ENCODE peak calls at places on chromosomes 6 and 20, in nine cellular contexts. D is stomach, F is suprapubic skin, X is IMR-90, H is HepG2, Y is adrenal gland, N is heart left ventricle, E is tibial nerve, W is spleen. U is an unnamed sample.
A peak's percentile ranks its signal among the peaks of the same experiment; 100 is the strongest.

GRCh38 chr20:5095931-5096330 is 23.8 kb downstream of the PCNA start:
- DNase-seq in D (no peak), F (no peak), X (no peak), H (no peak), Y (no peak), N (no peak), E (no peak), W (peak; percentile 76), U (no peak)

GRCh38 chr20:43404880-43405279 is 52.8 kb upstream of the SRSF6 start:
- DNase-seq in D (no peak), F (no peak), X (no peak), H (peak; percentile 34), Y (no peak), N (no peak), E (no peak), W (no peak), U (no peak)

GRCh38 chr6:53031281-53031680 is 33.9 kb upstream of the FBXO9 start:
- DNase-seq in D (no peak), F (no peak), X (no peak), H (no peak), Y (no peak), N (no peak), E (no peak), W (no peak), U (no peak)

GRCh38 chr6:14799928-14800327 is 445.9 kb upstream of the JARID2 start:
- DNase-seq in D (peak; percentile 59), F (no peak), X (peak; percentile 81), H (peak; percentile 50), Y (peak; percentile 59), N (peak; percentile 75), E (no peak), W (no peak), U (no peak)

GRCh38 chr20:53847118-53847842 is 223.1 kb downstream of the BCAS1 start:
- DNase-seq in D (no peak), F (no peak), X (no peak), H (no peak), Y (no peak), N (no peak), E (no peak), W (no peak), U (no peak)

GRCh38 chr20:39885975-39886649 is 802.9 kb downstream of the MAFB start:
- DNase-seq in D (peak; percentile 38), F (peak; percentile 82), X (peak; percentile 88), H (peak; percentile 21), Y (peak; percentile 87), N (peak; percentile 54), E (peak; percentile 78), W (no peak), U (peak; percentile 72)

GRCh38 chr6:107817784-107818183 is 6.3 kb downstream of the SCML4 start:
- DNase-seq in D (no peak), F (no peak), X (no peak), H (no peak), Y (no peak), N (no peak), E (no peak), W (no peak), U (no peak)

GRCh38 chr6:108275971-108276370 is 15.1 kb upstream of the SNX3 start:
- DNase-seq in D (no peak), F (no peak), X (no peak), H (no peak), Y (no peak), N (no peak), E (no peak), W (no peak), U (no peak)

GRCh38 chr6:62652692-62653328 is 366.8 kb upstream of the KHDRBS2 start:
- DNase-seq in D (no peak), F (no peak), X (peak; percentile 12), H (no peak), Y (no peak), N (no peak), E (no peak), W (no peak), U (no peak)

GRCh38 chr6:1604991-1605821 is 4.5 kb upstream of the FOXC1 start:
- DNase-seq in D (no peak), F (no peak), X (no peak), H (no peak), Y (no peak), N (no peak), E (no peak), W (peak; percentile 61), U (no peak)

GRCh38 chr6:166258854-166259276 is 49.3 kb downstream of the PRR18 start:
- DNase-seq in D (no peak), F (no peak), X (no peak), H (no peak), Y (no peak), N (no peak), E (peak; percentile 20), W (peak; percentile 89), U (peak; percentile 76)

GRCh38 chr6:33981421-33981820 is 164.5 kb downstream of the GRM4 start:
- DNase-seq in D (peak; percentile 11), F (peak; percentile 53), X (no peak), H (no peak), Y (no peak), N (no peak), E (no peak), W (peak; percentile 54), U (no peak)

GRCh38 chr6:79463721-79464120 is 73.5 kb downstream of the LCA5 start:
- DNase-seq in D (no peak), F (no peak), X (no peak), H (peak; percentile 86), Y (no peak), N (no peak), E (no peak), W (no peak), U (no peak)

GRCh38 chr6:37847704-37848103 is 28.2 kb downstream of the ZFAND3 start:
- DNase-seq in D (no peak), F (no peak), X (no peak), H (no peak), Y (no peak), N (no peak), E (no peak), W (no peak), U (no peak)

GRCh38 chr6:157273756-157274088 is 49.6 kb downstream of the TMEM242 start:
- DNase-seq in D (peak; percentile 35), F (no peak), X (peak; percentile 9), H (peak; percentile 41), Y (peak; percentile 47), N (peak; percentile 53), E (no peak), W (peak; percentile 91), U (peak; percentile 84)

GRCh38 chr20:62539646-62540045 is 63.9 kb upstream of the GATA5 start:
- DNase-seq in D (no peak), F (no peak), X (no peak), H (no peak), Y (no peak), N (no peak), E (no peak), W (no peak), U (no peak)

GRCh38 chr20:55649254-55649653 is 356.1 kb downstream of the CBLN4 start:
- DNase-seq in D (no peak), F (no peak), X (no peak), H (no peak), Y (no peak), N (no peak), E (no peak), W (no peak), U (no peak)

GRCh38 chr6:169967687-169968086 is 216.3 kb downstream of the ERMARD start:
- DNase-seq in D (no peak), F (peak; percentile 59), X (no peak), H (no peak), Y (peak; percentile 5), N (no peak), E (no peak), W (no peak), U (no peak)

GRCh38 chr20:19765266-19765665 is 7.2 kb downstream of the RIN2 start:
- DNase-seq in D (no peak), F (no peak), X (no peak), H (no peak), Y (no peak), N (no peak), E (no peak), W (no peak), U (no peak)
- TF ChIP-seq POLR2A in D (no peak), F (no peak), X (no peak), H (no peak), Y (no peak), N (no peak), E (no peak), W (no peak), U (no peak)

DNA sequence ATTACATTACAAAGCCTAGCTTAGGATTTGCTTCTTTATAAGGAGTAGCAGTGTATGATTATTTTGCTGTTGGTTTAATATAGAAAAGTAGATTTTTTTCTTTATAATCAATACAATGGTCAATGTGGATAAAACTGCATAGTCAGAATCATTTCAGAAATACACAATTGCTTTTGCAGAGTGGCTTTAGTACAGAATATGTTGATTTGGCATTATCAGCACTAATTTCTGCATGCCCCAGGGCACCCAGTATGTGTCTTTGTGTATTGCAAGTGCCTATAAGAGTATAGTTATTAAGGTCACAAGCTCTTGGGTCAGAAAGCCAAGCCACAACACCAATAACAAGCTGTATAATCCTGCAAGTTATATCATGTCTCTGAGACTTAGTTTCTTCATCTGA is 258.4 kb downstream of the PLCB1 start:
- DNase-seq in D (no peak), F (no peak), X (no peak), H (no peak), Y (no peak), N (no peak), E (no peak), W (no peak), U (no peak)
- TF ChIP-seq POLR2A in D (no peak), F (no peak), X (no peak), H (no peak), Y (no peak), N (no peak), E (no peak), W (no peak), U (no peak)

GRCh38 chr20:60482201-60482600 is 524.0 kb downstream of the CDH26 start:
- DNase-seq in D (no peak), F (no peak), X (no peak), H (no peak), Y (peak; percentile 39), N (no peak), E (no peak), W (no peak), U (no peak)
- TF ChIP-seq POLR2A in D (no peak), F (no peak), X (no peak), H (no peak), Y (no peak), N (no peak), E (no peak), W (no peak), U (no peak)

GRCh38 chr6:44298055-44298803 is 14.9 kb downstream of the AARS2 start:
- DNase-seq in D (no peak), F (no peak), X (no peak), H (no peak), Y (no peak), N (no peak), E (no peak), W (peak; percentile 58), U (no peak)

GRCh38 chr6:44298864-44299263 is 14.3 kb downstream of the AARS2 start:
- DNase-seq in D (no peak), F (no peak), X (no peak), H (no peak), Y (no peak), N (no peak), E (no peak), W (no peak), U (no peak)

GRCh38 chr6:44300424-44300823 is 12.7 kb downstream of the AARS2 start:
- DNase-seq in D (no peak), F (no peak), X (no peak), H (no peak), Y (no peak), N (no peak), E (no peak), W (no peak), U (no peak)

GRCh38 chr6:44294832-44295791 is 18.0 kb downstream of the AARS2 start:
- DNase-seq in D (no peak), F (no peak), X (no peak), H (no peak), Y (no peak), N (peak; percentile 18), E (no peak), W (peak; percentile 37), U (no peak)

GRCh38 chr6:44297063-44298038 is 15.8 kb downstream of the AARS2 start:
- DNase-seq in D (peak; percentile 39), F (no peak), X (peak; percentile 29), H (no peak), Y (peak; percentile 46), N (peak; percentile 37), E (no peak), W (peak; percentile 85), U (no peak)
- TF ChIP-seq POLR2A in D (no peak), F (no peak), X (no peak), H (no peak), Y (no peak), N (no peak), E (no peak), W (no peak), U (no peak)